ENCODE peak calls at places on chromosomes 2 and 18, in nine cellular contexts. N is lung, Z is HCT116, V is GM23248, H is H9, I is esophagus squamous epithelium, Q is aorta, T is upper lobe of left lung, R is upper lobe of right lung. D is an unnamed sample.

GRCh38 chr18:2897448-2898052 is 50.7 kb downstream of the EMILIN2 start:
- DNase-seq in R (no peak), Z (no peak), I (no peak), N (no peak), T (no peak), V (no peak), H (no peak), Q (no peak), D (no peak)

GRCh38 chr2:241009601-241010530 is 11.4 kb downstream of the SNED1 start:
- DNase-seq in V (peak; percentile 91), H (peak; percentile 76), I (no peak), N (peak; percentile 64), R (peak; percentile 82), Q (peak; percentile 74), T (peak; percentile 73), Z (no peak), D (peak; percentile 45)

GRCh38 chr2:144659731-144660275 is 139.9 kb upstream of the ZEB2 start:
- DNase-seq in Q (peak; percentile 55), H (no peak), R (peak; percentile 65), V (peak; percentile 94), Z (peak; percentile 64), T (peak; percentile 82), I (no peak), N (no peak), D (peak; percentile 29)

GRCh38 chr2:156935611-156936010 is 321.9 kb upstream of the GALNT5 start:
- DNase-seq in R (no peak), Z (no peak), N (no peak), T (no peak), Q (no peak), I (no peak), V (no peak), H (no peak), D (no peak)

GRCh38 chr2:20494246-20494645 is 47.4 kb downstream of the RHOB start:
- DNase-seq in Q (no peak), R (no peak), V (peak; percentile 38), Z (no peak), H (no peak), N (no peak), T (no peak), I (no peak), D (no peak)

GRCh38 chr2:225328192-225328591 is 71.3 kb upstream of the NYAP2 start:
- DNase-seq in N (no peak), R (no peak), Q (no peak), H (no peak), T (no peak), V (no peak), I (no peak), Z (no peak), D (no peak)

GRCh38 chr2:182447843-182448242 is 21.0 kb upstream of the PDE1A start:
- DNase-seq in N (no peak), V (peak; percentile 81), Q (no peak), I (no peak), H (no peak), T (no peak), R (no peak), Z (no peak), D (no peak)

GRCh38 chr18:14074187-14074586 is 58.0 kb downstream of the ZNF519 start:
- DNase-seq in Q (no peak), V (no peak), Z (peak; percentile 7), T (no peak), H (peak; percentile 72), N (no peak), R (no peak), I (no peak), D (no peak)

GRCh38 chr2:73111300-73112025 is 1.3 kb downstream of the RAB11FIP5 start:
- DNase-seq in I (no peak), T (peak; percentile 40), R (peak; percentile 70), H (peak; percentile 75), N (no peak), V (peak; percentile 76), Q (peak; percentile 53), Z (peak; percentile 26), D (peak; percentile 54)

GRCh38 chr18:10361660-10362059 is 92.8 kb upstream of the APCDD1 start:
- DNase-seq in Z (no peak), V (no peak), T (no peak), H (no peak), I (no peak), Q (no peak), R (no peak), N (no peak), D (no peak)
- H3K27ac ChIP-seq in Z (no peak overlapping the region), V (no peak overlapping the region), T (no peak overlapping the region), H (no peak overlapping the region), I (no peak overlapping the region), Q (no peak overlapping the region), R (no peak overlapping the region), N (no peak overlapping the region), D (no peak overlapping the region)

DNA sequence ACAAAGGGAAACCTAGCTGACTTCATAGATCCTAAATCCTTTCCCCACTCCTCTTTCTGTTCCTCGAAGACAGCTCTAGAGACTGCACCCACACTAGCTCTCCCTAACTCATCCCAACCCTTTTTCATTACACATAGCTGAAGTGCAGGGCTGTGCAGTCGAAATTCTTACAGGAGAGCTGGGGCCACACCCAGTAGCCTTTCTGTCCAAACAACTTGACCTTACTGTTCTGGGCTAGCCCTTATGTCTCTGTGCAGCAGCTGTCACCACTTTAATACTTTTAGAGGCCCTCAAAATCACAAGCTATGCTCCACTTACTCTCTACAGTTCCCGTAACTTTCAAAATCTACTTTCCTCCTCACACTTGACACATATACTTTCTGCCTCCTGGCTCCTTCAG is 666.1 kb upstream of the PKDCC start:
- DNase-seq in Z (no peak), R (no peak), T (peak; percentile 67), I (no peak), H (no peak), V (no peak), N (no peak), Q (no peak), D (no peak)
- H3K4me1 ChIP-seq in Z (no peaks in the 10 kb centered on the region), R (no peaks in the 10 kb centered on the region), T (no peaks in the 10 kb centered on the region), I (no peaks in the 10 kb centered on the region), H (no peaks in the 10 kb centered on the region), V (no peaks in the 10 kb centered on the region), N (no peaks in the 10 kb centered on the region), Q (no peaks in the 10 kb centered on the region), D (no peaks in the 10 kb centered on the region)

GRCh38 chr2:64404002-64404731 is 49.8 kb upstream of the LGALSL start:
- DNase-seq in Z (no peak), I (peak; percentile 13), V (peak; percentile 39), N (peak; percentile 88), H (peak; percentile 91), Q (peak; percentile 89), T (peak; percentile 73), R (peak; percentile 90), D (peak; percentile 70)
- H3K27ac ChIP-seq in Z (no peak overlapping the region), I (peak overlapping the region; percentile 78), V (no peak overlapping the region), N (peak overlapping the region; percentile 85), H (peak overlapping the region; percentile 49), Q (peak overlapping the region; percentile 85), T (peak overlapping the region; percentile 78), R (peak overlapping the region; percentile 84), D (peak overlapping the region; percentile 53)

DNA sequence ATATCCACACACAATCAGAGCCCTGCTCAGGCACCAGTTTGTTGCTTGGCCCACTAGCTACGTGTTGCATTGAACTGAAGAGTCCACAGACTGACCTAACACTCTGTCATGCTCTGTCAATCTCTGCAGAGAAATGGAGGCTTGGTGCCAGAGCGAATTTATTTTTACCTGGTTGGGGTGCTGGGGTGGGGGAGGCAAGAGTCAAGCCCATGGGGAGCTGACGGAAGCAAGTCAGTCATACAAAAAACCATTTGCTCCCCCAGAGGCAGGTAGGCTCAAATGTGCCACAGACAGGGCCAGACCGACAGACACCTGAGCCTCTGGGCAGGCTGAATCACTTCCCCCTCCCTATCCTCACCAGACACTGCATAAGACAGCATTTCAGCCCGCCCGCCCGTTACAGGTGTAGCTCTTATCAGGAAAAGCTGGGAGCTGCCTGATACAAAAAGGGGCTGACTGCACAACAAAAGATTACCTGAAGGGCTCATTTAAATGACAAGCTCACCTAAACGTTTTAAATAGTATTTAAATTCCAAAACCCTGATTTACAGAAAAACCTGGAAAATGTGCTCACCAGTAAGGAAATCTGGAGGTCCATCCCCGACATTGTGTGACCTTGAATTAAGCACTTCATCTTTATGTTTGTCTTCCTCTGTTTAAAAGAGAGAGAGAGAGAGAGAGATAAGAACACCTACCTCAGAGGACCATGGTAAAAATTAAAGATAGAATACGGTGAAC is 2.1 kb upstream of the PCBP1 start:
- DNase-seq in T (peak; percentile 69), H (peak; percentile 96), I (no peak), N (no peak), R (no peak), Q (no peak), V (no peak), Z (peak; percentile 65), D (peak; percentile 68)
- H3K4me1 ChIP-seq in T (peaks cover 55% of the 10 kb centered on the region), H (peaks cover 3% of the 10 kb centered on the region), I (peaks cover 30% of the 10 kb centered on the region), N (peaks cover 17% of the 10 kb centered on the region), R (peaks cover 33% of the 10 kb centered on the region), Q (no peaks in the 10 kb centered on the region), V (peaks cover 25% of the 10 kb centered on the region), Z (peaks cover 42% of the 10 kb centered on the region), D (peaks cover 57% of the 10 kb centered on the region)

GRCh38 chr2:8563814-8564474 is 117.9 kb upstream of the ID2 start:
- DNase-seq in I (no peak), Q (peak; percentile 30), R (no peak), V (no peak), Z (no peak), T (peak; percentile 6), N (no peak), H (peak; percentile 31), D (peak; percentile 19)

GRCh38 chr2:8566155-8566670 is 115.6 kb upstream of the ID2 start:
- DNase-seq in N (no peak), T (no peak), I (no peak), V (no peak), R (no peak), H (no peak), Q (no peak), Z (no peak), D (no peak)

GRCh38 chr2:8566788-8567468 is 114.9 kb upstream of the ID2 start:
- DNase-seq in T (no peak), N (no peak), V (no peak), R (no peak), Q (no peak), Z (no peak), I (no peak), H (peak; percentile 12), D (no peak)

GRCh38 chr2:8565399-8566154 is 116.3 kb upstream of the ID2 start:
- DNase-seq in R (peak; percentile 58), Z (no peak), T (no peak), I (no peak), Q (peak; percentile 44), H (peak; percentile 15), V (no peak), N (no peak), D (peak; percentile 13)

DNA sequence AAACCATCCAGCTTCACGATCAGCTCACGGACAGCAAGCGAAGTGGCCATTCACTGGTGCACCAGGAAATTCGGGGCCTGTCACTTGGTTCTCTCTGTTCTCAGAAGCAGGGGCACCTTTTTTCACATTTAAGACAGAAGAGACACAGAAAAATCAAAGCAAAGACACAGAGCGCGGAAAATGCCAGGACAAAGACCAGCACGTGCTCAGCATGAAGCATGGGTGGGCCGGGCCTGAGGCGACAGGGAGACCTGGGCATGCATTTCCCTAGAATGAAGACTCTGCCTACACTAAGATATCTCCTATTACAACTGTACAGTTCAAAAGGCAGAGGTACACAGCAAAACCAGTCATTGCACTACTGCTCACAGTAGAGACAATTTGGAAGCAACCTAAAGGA is 117.4 kb upstream of the ID2 start:
- DNase-seq in V (no peak), N (no peak), Z (no peak), Q (no peak), R (no peak), H (no peak), I (no peak), T (no peak), D (no peak)
- H3K27ac ChIP-seq in V (no peak overlapping the region), N (no peak overlapping the region), Z (no peak overlapping the region), Q (no peak overlapping the region), R (no peak overlapping the region), H (no peak overlapping the region), I (no peak overlapping the region), T (no peak overlapping the region), D (no peak overlapping the region)

GRCh38 chr2:74499940-74500577 is 656 bp upstream of the LBX2 start:
- DNase-seq in Z (no peak), N (no peak), R (no peak), V (no peak), H (no peak), Q (no peak), T (no peak), I (no peak), D (no peak)
- H3K4me1 ChIP-seq in Z (peaks cover 16% of the 10 kb centered on the region), N (no peaks in the 10 kb centered on the region), R (peaks cover 40% of the 10 kb centered on the region), V (peaks cover 16% of the 10 kb centered on the region), H (peaks cover 2% of the 10 kb centered on the region), Q (no peaks in the 10 kb centered on the region), T (peaks cover 32% of the 10 kb centered on the region), I (peaks cover 32% of the 10 kb centered on the region), D (peaks cover 52% of the 10 kb centered on the region)